ENCODE peak calls at places on chromosomes 5 and 9, in six cellular contexts. V is activated CD4-positive, alpha-beta T cell treated with anti-CD3 and anti-CD28 coated beads, Interleukin-2, amount 50 U/mL, for 1 hour; W is cardiac muscle cell; C is caudate nucleus; A is naive B cell; N is dorsolateral prefrontal cortex. Y is an unnamed sample.

GRCh38 chr5:173753307-173754168 is 134.6 kb upstream of the CPEB4 start:
- DNase-seq in V (no peak), W (peak), C (peak), A (no peak), N (no peak), Y (peak)

GRCh38 chr5:5492087-5492933 is 69.8 kb downstream of the ICE1 start:
- DNase-seq in V (peak), W (peak), C (peak), A (peak), N (no peak), Y (peak)

GRCh38 chr9:126690431-126691051 is 76.8 kb downstream of the LMX1B start:
- DNase-seq in V (peak), W (peak), C (no peak), A (peak), N (no peak), Y (peak)

GRCh38 chr5:3226171-3226570 is 369.5 kb upstream of the IRX1 start:
- DNase-seq in V (no peak), W (no peak), C (peak), A (no peak), N (no peak), Y (no peak)

GRCh38 chr9:35295369-35296036 is 133.7 kb downstream of the UNC13B start:
- DNase-seq in V (no peak), W (no peak), C (no peak), A (no peak), N (no peak), Y (no peak)

GRCh38 chr9:20703146-20703545 is 19.1 kb downstream of the FOCAD start:
- DNase-seq in V (no peak), W (no peak), C (no peak), A (no peak), N (no peak), Y (no peak)

GRCh38 chr5:94802450-94802849 is 184.0 kb downstream of the SLF1 start:
- DNase-seq in V (no peak), W (peak), C (no peak), A (no peak), N (no peak), Y (no peak)

GRCh38 chr5:180083529-180084060 is 12.0 kb upstream of the RNF130 start:
- DNase-seq in V (no peak), W (no peak), C (no peak), A (no peak), N (no peak), Y (no peak)

GRCh38 chr9:121242219-121242954 is 25.6 kb upstream of the GSN start:
- DNase-seq in V (no peak), W (no peak), C (no peak), A (no peak), N (no peak), Y (no peak)

GRCh38 chr5:159905496-159905895 is 10.8 kb upstream of the ADRA1B start:
- DNase-seq in V (no peak), W (no peak), C (no peak), A (no peak), N (no peak), Y (no peak)

GRCh38 chr5:148815578-148815977 is 10.8 kb upstream of the ADRB2 start:
- DNase-seq in V (no peak), W (no peak), C (no peak), A (no peak), N (no peak), Y (no peak)

GRCh38 chr9:107711528-107711927 is 222.0 kb upstream of the KLF4 start:
- DNase-seq in V (no peak), W (no peak), C (no peak), A (no peak), N (no peak), Y (no peak)

GRCh38 chr9:96674914-96675538 is 19.9 kb upstream of the PRXL2C start:
- DNase-seq in V (no peak), W (no peak), C (no peak), A (no peak), N (no peak), Y (no peak)

GRCh38 chr9:135898634-135899407 is 8.5 kb downstream of the CAMSAP1 start:
- DNase-seq in V (no peak), W (no peak), C (no peak), A (no peak), N (no peak), Y (no peak)

GRCh38 chr9:34654317-34655083 is 2.5 kb downstream of the IL11RA start:
- DNase-seq in V (no peak), W (no peak), C (peak), A (no peak), N (peak), Y (no peak)

GRCh38 chr5:83711982-83712601 is 8.6 kb downstream of the HAPLN1 start:
- DNase-seq in V (no peak), W (peak), C (peak), A (no peak), N (no peak), Y (peak)

GRCh38 chr5:121968910-121969607 is 7.3 kb downstream of the SRFBP1 start:
- DNase-seq in V (no peak), W (no peak), C (no peak), A (no peak), N (no peak), Y (no peak)

GRCh38 chr9:22216730-22217160 is 207.6 kb upstream of the CDKN2B start:
- DNase-seq in V (no peak), W (no peak), C (no peak), A (no peak), N (no peak), Y (no peak)

GRCh38 chr5:108078345-108078744 is 303.6 kb downstream of the FBXL17 start:
- DNase-seq in V (no peak), W (no peak), C (no peak), A (no peak), N (no peak), Y (no peak)

GRCh38 chr5:67030289-67031069 is 166.1 kb downstream of the CD180 start:
- DNase-seq in V (no peak), W (no peak), C (no peak), A (no peak), N (no peak), Y (no peak)

GRCh38 chr5:4576161-4576748 is 563.9 kb upstream of the ADAMTS16 start:
- DNase-seq in V (no peak), W (no peak), C (no peak), A (no peak), N (no peak), Y (no peak)

GRCh38 chr5:50301756-50302155 is 139.3 kb downstream of the EMB start:
- DNase-seq in V (no peak), W (no peak), C (no peak), A (no peak), N (no peak), Y (no peak)

GRCh38 chr5:88390007-88390385 is 121.4 kb upstream of the TMEM161B start:
- DNase-seq in V (no peak), W (no peak), C (no peak), A (no peak), N (no peak), Y (no peak)

GRCh38 chr9:127723450-127723849 is 7.6 kb downstream of the TTC16 start:
- DNase-seq in V (no peak), W (no peak), C (no peak), A (no peak), N (no peak), Y (no peak)

GRCh38 chr9:692636-693459 is 148.6 kb upstream of the DMRT1 start:
- DNase-seq in V (no peak), W (no peak), C (peak), A (no peak), N (no peak), Y (no peak)

GRCh38 chr5:96661101-96661840 is 905 bp upstream of the CAST start:
- DNase-seq in V (peak), W (peak), C (no peak), A (peak), N (no peak), Y (peak)

GRCh38 chr5:158753354-158753753 is 346.4 kb downstream of the EBF1 start:
- DNase-seq in V (no peak), W (no peak), C (no peak), A (peak), N (no peak), Y (no peak)

Y was measured in nephron progenitor cell.